ENCODE peak calls at places on chromosomes 11 and 22, in seven cellular contexts. O is amniotic stem cell, L is posterior vena cava, Z is neuronal stem cell, J is GM23248, D is PC-3, S is Peyer's patch. U is an unnamed sample.

GRCh38 chr22:30182365-30182764 is 64.2 kb downstream of the LIF start:
- DNase-seq in L (no peak), Z (no peak), S (no peak), O (no peak), J (no peak), D (no peak), U (no peak)

GRCh38 chr11:46050065-46050464 is 71.2 kb downstream of the PHF21A start:
- DNase-seq in L (no peak), D (peak), Z (peak), J (peak), O (peak), S (no peak), U (peak)

GRCh38 chr11:73577496-73577917 is 20.4 kb downstream of the FAM168A start:
- DNase-seq in Z (no peak), S (no peak), J (peak), L (no peak), D (no peak), O (peak), U (peak)

GRCh38 chr22:45441158-45441557 is 27.7 kb downstream of the RIBC2 start:
- DNase-seq in D (peak), J (peak), Z (peak), S (peak), O (peak), L (no peak), U (peak)

GRCh38 chr11:69936750-69937149 is 117.5 kb upstream of the FGF3 start:
- DNase-seq in Z (no peak), O (no peak), J (no peak), D (no peak), L (no peak), S (no peak), U (no peak)

GRCh38 chr22:45756558-45756957 is 84.9 kb downstream of the ATXN10 start:
- DNase-seq in L (no peak), J (no peak), O (no peak), S (no peak), D (no peak), Z (no peak), U (no peak)

GRCh38 chr11:126586303-126586627 is 230.8 kb downstream of the ST3GAL4 start:
- DNase-seq in O (no peak), Z (no peak), J (no peak), L (no peak), S (no peak), D (no peak), U (no peak)

GRCh38 chr11:61577383-61578118 is 3.3 kb downstream of the SYT7 start:
- DNase-seq in Z (no peak), D (peak), O (no peak), S (no peak), J (peak), L (no peak), U (no peak)

GRCh38 chr11:18844753-18845367 is 53.3 kb upstream of the PTPN5 start:
- DNase-seq in L (no peak), Z (no peak), D (peak), J (peak), O (no peak), S (no peak), U (peak)

GRCh38 chr11:79440451-79441158 is at the start of gene TENM4:
- DNase-seq in L (peak), O (no peak), Z (peak), D (peak), J (peak), S (peak), U (peak)

GRCh38 chr11:75254326-75254725 is 13.8 kb downstream of the TPBGL start:
- DNase-seq in L (no peak), O (no peak), Z (no peak), S (no peak), D (no peak), J (no peak), U (no peak)

GRCh38 chr22:28783786-28784671 is 11.5 kb downstream of the CCDC117 start:
- DNase-seq in S (no peak), Z (no peak), O (no peak), J (no peak), L (no peak), D (peak), U (no peak)

GRCh38 chr11:72321381-72321996 is 77.5 kb upstream of the PHOX2A start:
- DNase-seq in D (peak), S (no peak), J (peak), L (no peak), O (no peak), Z (no peak), U (peak)